ENCODE peak calls at places on chromosomes 7 and 10, in four cellular contexts. One of them, this sample, is unnamed.

GRCh38 chr10:42953684-42954674 is 122.9 kb upstream of the RET start:
- DNase-seq in endodermal cell: no peak
- DNase-seq in mesendoderm: no peak
- DNase-seq in prostate gland: no peak
- DNase-seq in this sample: no peak

GRCh38 chr10:6716521-6716920 is 136.4 kb upstream of the PRKCQ start:
- DNase-seq in endodermal cell: no peak
- DNase-seq in mesendoderm: no peak
- DNase-seq in prostate gland: no peak
- DNase-seq in this sample: no peak

GRCh38 chr10:1177936-1178335 is 121.8 kb downstream of the WDR37 start:
- DNase-seq in prostate gland: no peak
- DNase-seq in endodermal cell: peak
- DNase-seq in mesendoderm: no peak
- DNase-seq in this sample: peak

GRCh38 chr10:33193057-33193866 is 141.2 kb downstream of the NRP1 start:
- DNase-seq in prostate gland: peak
- DNase-seq in endodermal cell: peak
- DNase-seq in mesendoderm: peak
- DNase-seq in this sample: peak

GRCh38 chr7:84492128-84492527 is 297.5 kb upstream of the SEMA3A start:
- DNase-seq in mesendoderm: no peak
- DNase-seq in prostate gland: no peak
- DNase-seq in endodermal cell: no peak
- DNase-seq in this sample: no peak

GRCh38 chr7:122887198-122887597 is 938 bp upstream of the CADPS2 start:
- DNase-seq in endodermal cell: peak
- DNase-seq in mesendoderm: peak
- DNase-seq in prostate gland: peak
- DNase-seq in this sample: peak

GRCh38 chr10:79072994-79073654 is 4.4 kb downstream of the ZMIZ1 start:
- DNase-seq in mesendoderm: no peak
- DNase-seq in prostate gland: no peak
- DNase-seq in endodermal cell: no peak
- DNase-seq in this sample: no peak

GRCh38 chr10:86664370-86665217 is 3.7 kb upstream of the LDB3 start:
- DNase-seq in mesendoderm: peak
- DNase-seq in prostate gland: no peak
- DNase-seq in endodermal cell: no peak
- DNase-seq in this sample: no peak

GRCh38 chr10:78781251-78781913 is 287.4 kb upstream of the ZMIZ1 start:
- DNase-seq in prostate gland: no peak
- DNase-seq in endodermal cell: peak
- DNase-seq in mesendoderm: no peak
- DNase-seq in this sample: no peak

GRCh38 chr10:71621783-71622526 is 97.6 kb downstream of the C10orf105 start:
- DNase-seq in endodermal cell: peak
- DNase-seq in mesendoderm: peak
- DNase-seq in prostate gland: no peak
- DNase-seq in this sample: peak

GRCh38 chr10:75334720-75335119 is 66.8 kb downstream of the ZNF503 start:
- DNase-seq in endodermal cell: no peak
- DNase-seq in mesendoderm: no peak
- DNase-seq in prostate gland: no peak
- DNase-seq in this sample: no peak

GRCh38 chr7:141674702-141675101 is 27.3 kb downstream of the DENND11 start:
- DNase-seq in mesendoderm: peak
- DNase-seq in endodermal cell: peak
- DNase-seq in prostate gland: no peak
- DNase-seq in this sample: peak

GRCh38 chr7:150898475-150899011 is 46.2 kb downstream of the AOC1 start:
- DNase-seq in mesendoderm: peak
- DNase-seq in endodermal cell: peak
- DNase-seq in prostate gland: peak
- DNase-seq in this sample: peak

GRCh38 chr10:49115796-49116508 is 630 bp upstream of the VSTM4 start:
- DNase-seq in prostate gland: no peak
- DNase-seq in mesendoderm: no peak
- DNase-seq in endodermal cell: no peak
- DNase-seq in this sample: no peak

DNA sequence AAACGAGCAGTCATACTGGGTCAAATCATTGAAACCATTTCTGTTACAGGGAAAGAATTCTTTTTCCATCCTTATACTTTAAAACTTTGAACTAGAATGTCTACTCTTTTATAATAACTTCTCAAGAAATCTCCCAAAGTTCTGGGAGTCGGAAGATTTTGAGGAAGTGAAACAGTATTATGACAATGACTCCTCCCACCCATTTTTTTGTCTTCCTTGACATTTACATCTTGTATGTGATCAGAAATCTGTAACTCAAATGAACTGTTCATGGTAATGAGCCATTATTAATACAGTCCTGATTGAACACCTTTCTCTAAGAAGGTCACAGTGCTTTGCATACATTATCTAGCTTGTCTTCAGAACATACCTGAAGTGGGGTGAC is 227.4 kb downstream of the CELF2 start:
- DNase-seq in prostate gland: no peak
- DNase-seq in endodermal cell: no peak
- DNase-seq in mesendoderm: no peak
- DNase-seq in this sample: no peak
- H3K4me3 ChIP-seq in prostate gland: no peak
- H3K4me3 ChIP-seq in endodermal cell: no peak
- H3K4me3 ChIP-seq in mesendoderm: no peak
- H3K4me3 ChIP-seq in this sample: no peak

DNA sequence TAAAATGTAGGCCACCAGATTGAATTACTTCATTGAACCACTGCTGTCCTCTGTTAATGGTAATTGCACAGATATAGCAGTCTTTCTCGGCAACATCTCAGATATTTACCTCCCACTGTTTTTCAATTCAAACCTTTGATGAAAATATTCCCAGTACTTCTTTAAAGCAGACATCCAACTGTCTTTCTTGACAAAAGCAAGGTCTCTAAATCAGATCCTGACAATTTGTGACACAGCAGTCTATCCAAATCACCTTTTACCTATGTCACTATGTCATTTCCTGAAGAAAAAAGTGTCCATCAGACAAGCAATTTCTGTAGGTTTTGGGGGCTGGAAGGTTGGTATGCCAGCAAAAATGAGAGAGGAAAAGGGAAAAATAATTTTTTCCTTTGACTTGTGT is 555.7 kb downstream of the AUTS2 start:
- DNase-seq in mesendoderm: no peak
- DNase-seq in prostate gland: no peak
- DNase-seq in endodermal cell: no peak
- DNase-seq in this sample: no peak
- H3K4me3 ChIP-seq in mesendoderm: no peak
- H3K4me3 ChIP-seq in prostate gland: no peak
- H3K4me3 ChIP-seq in endodermal cell: no peak
- H3K4me3 ChIP-seq in this sample: no peak

GRCh38 chr7:158587425-158588084 is at the start of gene PTPRN2:
- DNase-seq in prostate gland: peak
- DNase-seq in mesendoderm: peak
- DNase-seq in endodermal cell: peak
- DNase-seq in this sample: peak
- H3K4me3 ChIP-seq in prostate gland: peak
- H3K4me3 ChIP-seq in mesendoderm: no peak
- H3K4me3 ChIP-seq in endodermal cell: no peak
- H3K4me3 ChIP-seq in this sample: peak

DNA sequence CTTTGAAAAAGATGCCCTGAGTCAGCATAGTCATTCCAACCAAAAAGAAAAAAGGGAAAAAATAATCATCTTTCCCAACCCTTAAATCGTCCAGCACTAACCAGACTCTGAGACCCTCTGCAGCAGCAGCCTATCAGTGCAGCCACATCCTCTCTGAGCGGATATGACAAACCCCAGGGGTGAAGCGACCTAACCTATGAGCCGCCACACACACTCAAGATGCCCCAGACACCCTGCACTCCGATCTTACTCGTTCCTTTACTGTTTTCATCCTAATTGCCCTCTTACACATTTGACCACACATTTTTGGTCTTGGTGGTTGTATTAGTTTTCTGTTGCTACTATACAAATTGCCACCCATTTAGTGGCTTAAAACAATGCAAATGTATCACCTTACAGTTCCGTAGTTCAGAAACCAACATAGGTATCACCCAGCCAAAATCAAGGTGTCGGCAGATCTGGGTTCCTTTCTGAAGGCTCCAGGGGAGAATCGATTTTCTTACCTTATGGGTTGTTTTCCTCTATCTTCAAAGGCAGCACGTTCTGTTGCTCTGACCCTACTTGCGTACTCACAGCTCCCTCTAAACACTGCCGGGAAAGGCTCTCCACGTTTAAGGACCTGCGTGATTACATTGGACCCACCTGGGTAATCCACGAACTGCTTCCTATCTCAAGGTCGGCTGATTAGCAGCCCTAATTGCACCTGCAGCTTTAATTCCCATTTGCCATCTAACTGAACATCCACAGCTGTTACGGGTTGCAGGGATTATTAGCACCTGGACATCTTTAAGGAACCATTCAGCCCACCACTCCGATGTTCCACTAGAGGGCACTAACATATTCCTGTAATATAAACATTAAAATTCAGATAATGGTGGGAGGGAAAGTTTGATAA is 37.3 kb upstream of the PRSS1 start:
- DNase-seq in endodermal cell: no peak
- DNase-seq in prostate gland: no peak
- DNase-seq in mesendoderm: peak
- DNase-seq in this sample: peak
- H3K4me3 ChIP-seq in endodermal cell: no peak
- H3K4me3 ChIP-seq in prostate gland: no peak
- H3K4me3 ChIP-seq in mesendoderm: no peak
- H3K4me3 ChIP-seq in this sample: no peak

DNA sequence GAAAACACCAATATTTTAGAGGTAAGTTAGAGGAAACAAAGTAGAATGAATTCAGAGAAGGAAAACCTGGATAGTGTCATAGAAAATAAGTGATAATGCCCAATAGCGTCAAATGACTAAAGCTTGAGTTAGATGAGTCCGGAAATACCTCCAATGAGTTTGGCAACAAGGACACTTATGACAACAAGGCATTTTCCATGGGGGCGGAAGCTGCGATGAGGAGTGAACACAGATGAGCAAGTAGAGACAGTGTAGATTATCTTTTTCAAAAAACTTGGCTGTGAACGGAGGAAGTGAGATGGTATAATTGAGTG is 383 bp upstream of the R3HCC1L start:
- DNase-seq in endodermal cell: no peak
- DNase-seq in mesendoderm: no peak
- DNase-seq in prostate gland: no peak
- DNase-seq in this sample: no peak
- H3K4me3 ChIP-seq in endodermal cell: peak
- H3K4me3 ChIP-seq in mesendoderm: no peak
- H3K4me3 ChIP-seq in prostate gland: peak
- H3K4me3 ChIP-seq in this sample: peak

DNA sequence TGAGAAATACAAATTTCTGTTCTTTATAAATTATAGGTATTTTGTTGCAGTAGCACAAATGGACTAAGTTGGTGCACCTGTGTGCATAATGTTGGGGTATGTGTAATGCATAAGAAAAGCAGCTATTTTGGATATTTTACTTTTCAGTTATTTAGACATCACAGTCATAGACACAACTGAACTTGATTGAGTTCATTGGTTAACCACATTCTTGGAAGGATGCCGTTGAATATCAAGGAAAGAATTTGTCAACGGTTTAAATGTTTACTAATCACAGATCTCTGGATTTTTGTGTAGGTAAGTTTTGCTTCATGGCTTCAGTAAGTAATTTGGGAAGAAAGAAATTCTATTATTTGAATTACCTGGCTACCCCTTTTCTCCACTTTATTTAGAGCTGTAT is 4.1 kb downstream of the OTUD1 start:
- DNase-seq in prostate gland: no peak
- DNase-seq in mesendoderm: no peak
- DNase-seq in endodermal cell: no peak
- DNase-seq in this sample: no peak
- H3K4me3 ChIP-seq in prostate gland: no peak
- H3K4me3 ChIP-seq in mesendoderm: no peak
- H3K4me3 ChIP-seq in endodermal cell: no peak
- H3K4me3 ChIP-seq in this sample: no peak

GRCh38 chr10:120429395-120429794 is 27.6 kb upstream of the PLPP4 start:
- DNase-seq in mesendoderm: no peak
- DNase-seq in endodermal cell: no peak
- DNase-seq in prostate gland: no peak
- DNase-seq in this sample: no peak

GRCh38 chr10:120428754-120429153 is 28.3 kb upstream of the PLPP4 start:
- DNase-seq in endodermal cell: no peak
- DNase-seq in prostate gland: no peak
- DNase-seq in mesendoderm: no peak
- DNase-seq in this sample: no peak

GRCh38 chr10:120433176-120433575 is 23.9 kb upstream of the PLPP4 start:
- DNase-seq in prostate gland: no peak
- DNase-seq in mesendoderm: no peak
- DNase-seq in endodermal cell: no peak
- DNase-seq in this sample: no peak

GRCh38 chr10:120431356-120431755 is 25.7 kb upstream of the PLPP4 start:
- DNase-seq in prostate gland: no peak
- DNase-seq in endodermal cell: no peak
- DNase-seq in mesendoderm: no peak
- DNase-seq in this sample: no peak

GRCh38 chr10:120432209-120432608 is 24.8 kb upstream of the PLPP4 start:
- DNase-seq in prostate gland: no peak
- DNase-seq in mesendoderm: no peak
- DNase-seq in endodermal cell: no peak
- DNase-seq in this sample: no peak
- H3K4me3 ChIP-seq in prostate gland: no peak
- H3K4me3 ChIP-seq in mesendoderm: no peak
- H3K4me3 ChIP-seq in endodermal cell: no peak
- H3K4me3 ChIP-seq in this sample: no peak

This sample was measured in H7.